ENCODE peak calls at places on chromosomes 7 and 10, in five cellular contexts. N is iPS-NIHi11, A is renal cortical epithelial cell, R is AG08395, B is H54. P is an unnamed sample.

GRCh38 chr7:98944386-98944785 is 66.1 kb downstream of the TRRAP start:
- DNase-seq in N (no peak), A (no peak), R (no peak), B (no peak), P (no peak)

GRCh38 chr10:126906704-126907422 is 1.6 kb downstream of the DOCK1 start:
- DNase-seq in N (no peak), A (no peak), R (no peak), B (no peak), P (no peak)

GRCh38 chr7:130793855-130794618 is 60.0 kb upstream of the KLF14 start:
- DNase-seq in N (peak), A (no peak), R (no peak), B (no peak), P (no peak)

GRCh38 chr7:142535123-142535779 is 214.0 kb upstream of the PRSS1 start:
- DNase-seq in N (peak), A (peak), R (peak), B (peak), P (peak)

GRCh38 chr10:93595378-93596288 is 5.4 kb downstream of the RBP4 start:
- DNase-seq in N (no peak), A (no peak), R (no peak), B (no peak), P (peak)

GRCh38 chr7:30303312-30304039 is 19.1 kb downstream of the ZNRF2 start:
- DNase-seq in N (no peak), A (no peak), R (no peak), B (no peak), P (no peak)

GRCh38 chr10:1377231-1377630 is 321.0 kb downstream of the WDR37 start:
- DNase-seq in N (no peak), A (no peak), R (no peak), B (no peak), P (no peak)

GRCh38 chr7:54985405-54986360 is 33.1 kb upstream of the EGFR start:
- DNase-seq in N (no peak), A (peak), R (peak), B (peak), P (peak)

GRCh38 chr10:113044015-113044755 is 94.1 kb downstream of the TCF7L2 start:
- DNase-seq in N (no peak), A (peak), R (no peak), B (no peak), P (no peak)